ENCODE peak calls at places on chromosome 17, in five cellular contexts. Z is AG04449, K is body of pancreas, O is esophagus squamous epithelium, T is PC-3. B is an unnamed sample.

GRCh38 chr17:43581581-43581980 is 35.4 kb upstream of the ETV4 start:
- DNase-seq in Z (no peak), O (no peak), T (no peak), K (no peak), B (no peak)

GRCh38 chr17:31877911-31878702 is 19.1 kb upstream of the COPRS start:
- DNase-seq in K (no peak), T (no peak), Z (peak; percentile 44), O (no peak), B (no peak)

GRCh38 chr17:74865504-74866197 is 6.0 kb upstream of the GRIN2C start:
- DNase-seq in T (no peak), K (no peak), O (no peak), Z (no peak), B (no peak)

GRCh38 chr17:64385187-64386083 is 5.2 kb downstream of the PECAM1 start:
- DNase-seq in O (no peak), K (peak; percentile 30), T (peak; percentile 98), Z (no peak), B (peak; percentile 68)

GRCh38 chr17:45425125-45425983 is 7.3 kb downstream of the ARHGAP27 start:
- DNase-seq in Z (no peak), O (no peak), K (peak; percentile 89), T (peak; percentile 99), B (peak; percentile 66)

GRCh38 chr17:68344701-68345136 is 53.4 kb downstream of the ARSG start:
- DNase-seq in O (no peak), K (no peak), T (no peak), Z (no peak), B (no peak)

GRCh38 chr17:40810505-40810904 is 10.7 kb upstream of the KRT28 start:
- DNase-seq in O (no peak), Z (peak; percentile 40), T (peak; percentile 87), K (no peak), B (no peak)

GRCh38 chr17:51228177-51228576 is 31.7 kb downstream of the MBTD1 start:
- DNase-seq in T (no peak), Z (peak; percentile 47), O (no peak), K (no peak), B (no peak)

GRCh38 chr17:36856921-36857381 is 80.3 kb upstream of the LHX1 start:
- DNase-seq in Z (no peak), K (no peak), T (no peak), O (no peak), B (no peak)

GRCh38 chr17:68993112-68993511 is 37.9 kb upstream of the ABCA8 start:
- DNase-seq in Z (no peak), O (no peak), T (peak; percentile 35), K (no peak), B (no peak)

GRCh38 chr17:81869221-81870154 is 1.6 kb downstream of the ARHGDIA start:
- DNase-seq in O (no peak), T (peak; percentile 39), K (peak; percentile 56), Z (no peak), B (no peak)

GRCh38 chr17:67639997-67640396 is 77.7 kb upstream of the NOL11 start:
- DNase-seq in Z (no peak), T (no peak), K (no peak), O (no peak), B (no peak)

GRCh38 chr17:8377422-8377821 is 918 bp upstream of the KRABD2 start:
- DNase-seq in Z (no peak), K (no peak), T (no peak), O (no peak), B (no peak)

GRCh38 chr17:81577278-81578000 is 25.3 kb upstream of the FAAP100 start:
- DNase-seq in Z (no peak), T (peak; percentile 30), O (no peak), K (no peak), B (no peak)

GRCh38 chr17:28154242-28154641 is 111.8 kb downstream of the NLK start:
- DNase-seq in T (no peak), O (no peak), Z (no peak), K (no peak), B (no peak)

GRCh38 chr17:62739666-62740065 is 68.4 kb downstream of the MARCHF10 start:
- DNase-seq in T (no peak), Z (no peak), K (no peak), O (no peak), B (no peak)

GRCh38 chr17:82424001-82424862 is 5.8 kb upstream of the OGFOD3 start:
- DNase-seq in Z (no peak), T (peak; percentile 63), O (no peak), K (peak; percentile 54), B (no peak)

GRCh38 chr17:63910096-63910495 is 962 bp downstream of the CSHL1 start:
- DNase-seq in Z (no peak), K (no peak), O (no peak), T (no peak), B (no peak)

GRCh38 chr17:42953669-42954068 is 10.6 kb downstream of the AARSD1 start:
- DNase-seq in K (peak; percentile 74), O (no peak), T (no peak), Z (no peak), B (no peak)

GRCh38 chr17:65634533-65634932 is 73.1 kb upstream of the AXIN2 start:
- DNase-seq in K (peak; percentile 37), Z (no peak), T (peak; percentile 31), O (no peak), B (no peak)

GRCh38 chr17:11996722-11997146 is 541 bp downstream of the ZNF18 start:
- DNase-seq in T (peak; percentile 55), Z (no peak), K (peak; percentile 55), O (peak; percentile 35), B (peak; percentile 46)

GRCh38 chr17:66423436-66423922 is 121.1 kb downstream of the PRKCA start:
- DNase-seq in Z (no peak), K (no peak), T (no peak), O (no peak), B (no peak)

DNA sequence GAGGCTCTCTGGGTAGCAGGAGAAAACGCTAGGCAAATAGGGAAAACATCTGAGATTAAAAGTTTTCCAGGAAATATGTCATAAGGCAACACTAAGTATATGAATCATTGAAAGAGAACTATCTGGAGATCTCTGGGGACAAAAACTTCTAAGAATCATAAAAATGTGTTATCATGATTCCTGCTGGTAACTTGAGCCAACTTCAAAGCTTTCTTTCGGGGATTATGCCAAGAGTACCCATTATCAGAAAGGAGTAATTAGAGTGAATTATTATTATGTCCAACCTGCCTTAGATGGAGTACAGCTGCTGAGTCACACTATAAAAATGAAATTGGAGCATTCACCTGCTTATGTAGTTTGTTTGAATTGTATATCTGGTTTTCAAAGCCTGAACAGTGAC is 488.5 kb upstream of the SOX9 start:
- DNase-seq in T (peak; percentile 94), K (no peak), Z (no peak), O (no peak), B (peak; percentile 65)
- H3K4me3 ChIP-seq in T (no peak overlapping the region), K (no peak overlapping the region), Z (no peak overlapping the region), O (no peak overlapping the region), B (no peak overlapping the region)

GRCh38 chr17:4988168-4988567 is 693 bp upstream of the CAMTA2 start:
- DNase-seq in K (no peak), Z (no peak), O (no peak), T (no peak), B (no peak)

GRCh38 chr17:4986403-4986802 is 1.1 kb downstream of the CAMTA2 start:
- DNase-seq in O (no peak), K (no peak), Z (no peak), T (no peak), B (no peak)

GRCh38 chr17:4986951-4987766 is at the start of gene CAMTA2:
- DNase-seq in K (peak; percentile 90), Z (no peak), T (peak; percentile 55), O (no peak), B (no peak)

DNA sequence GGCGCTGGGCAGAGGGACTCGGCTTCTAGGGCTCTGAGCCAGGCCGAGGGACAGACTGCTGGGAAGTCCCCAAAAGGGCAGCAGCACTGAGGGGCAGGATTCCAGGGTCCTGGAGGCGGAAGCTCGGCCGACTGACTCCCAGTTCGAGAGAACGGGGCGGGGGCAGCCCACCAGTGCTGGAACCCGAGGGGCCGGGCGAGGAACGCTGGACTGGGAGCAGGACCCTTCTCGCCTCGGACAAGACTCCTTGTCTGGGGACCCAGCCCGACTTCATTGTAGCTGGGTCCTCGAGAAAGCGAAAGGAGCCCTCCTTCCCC is 250 bp upstream of the CAMTA2 start:
- DNase-seq in K (no peak), Z (no peak), T (no peak), O (no peak), B (no peak)
- TF ChIP-seq CTCF in K (no peak), Z (no peak), T (no peak), O (no peak), B (no peak)

GRCh38 chr17:977163-977562 is 2.4 kb downstream of the NXN start:
- DNase-seq in K (no peak), Z (no peak), O (no peak), T (no peak), B (no peak)
- H3K4me3 ChIP-seq in K (no peak overlapping the region), Z (peak overlapping the region; percentile 87), O (no peak overlapping the region), T (peak overlapping the region; percentile 79), B (peak overlapping the region; percentile 87)

GRCh38 chr17:79065105-79065670 is 9.4 kb upstream of the ENGASE start:
- DNase-seq in K (peak; percentile 61), T (peak; percentile 78), Z (no peak), O (no peak), B (no peak)
- TF ChIP-seq CTCF in K (no peak), T (peak; percentile 85), Z (peak; percentile 40), O (peak; percentile 48), B (peak; percentile 59)

GRCh38 chr17:2797226-2797625 is 988 bp downstream of the RAP1GAP2 start:
- DNase-seq in K (no peak), T (no peak), O (no peak), Z (no peak), B (no peak)
- H3K4me3 ChIP-seq in K (no peak overlapping the region), T (no peak overlapping the region), O (no peak overlapping the region), Z (no peak overlapping the region), B (no peak overlapping the region)

GRCh38 chr17:3004925-3005324 is 58.5 kb downstream of the OR1D5 start:
- DNase-seq in Z (no peak), T (no peak), K (peak; percentile 25), O (no peak), B (no peak)

GRCh38 chr17:3003401-3004149 is 59.8 kb downstream of the OR1D5 start:
- DNase-seq in Z (no peak), K (peak; percentile 38), O (no peak), T (no peak), B (no peak)

GRCh38 chr17:3005696-3006095 is 57.7 kb downstream of the OR1D5 start:
- DNase-seq in O (no peak), T (no peak), K (no peak), Z (no peak), B (no peak)

GRCh38 chr17:3004150-3004801 is 59.1 kb downstream of the OR1D5 start:
- DNase-seq in O (peak; percentile 77), Z (peak; percentile 46), K (peak; percentile 100), T (peak; percentile 97), B (peak; percentile 98)

DNA sequence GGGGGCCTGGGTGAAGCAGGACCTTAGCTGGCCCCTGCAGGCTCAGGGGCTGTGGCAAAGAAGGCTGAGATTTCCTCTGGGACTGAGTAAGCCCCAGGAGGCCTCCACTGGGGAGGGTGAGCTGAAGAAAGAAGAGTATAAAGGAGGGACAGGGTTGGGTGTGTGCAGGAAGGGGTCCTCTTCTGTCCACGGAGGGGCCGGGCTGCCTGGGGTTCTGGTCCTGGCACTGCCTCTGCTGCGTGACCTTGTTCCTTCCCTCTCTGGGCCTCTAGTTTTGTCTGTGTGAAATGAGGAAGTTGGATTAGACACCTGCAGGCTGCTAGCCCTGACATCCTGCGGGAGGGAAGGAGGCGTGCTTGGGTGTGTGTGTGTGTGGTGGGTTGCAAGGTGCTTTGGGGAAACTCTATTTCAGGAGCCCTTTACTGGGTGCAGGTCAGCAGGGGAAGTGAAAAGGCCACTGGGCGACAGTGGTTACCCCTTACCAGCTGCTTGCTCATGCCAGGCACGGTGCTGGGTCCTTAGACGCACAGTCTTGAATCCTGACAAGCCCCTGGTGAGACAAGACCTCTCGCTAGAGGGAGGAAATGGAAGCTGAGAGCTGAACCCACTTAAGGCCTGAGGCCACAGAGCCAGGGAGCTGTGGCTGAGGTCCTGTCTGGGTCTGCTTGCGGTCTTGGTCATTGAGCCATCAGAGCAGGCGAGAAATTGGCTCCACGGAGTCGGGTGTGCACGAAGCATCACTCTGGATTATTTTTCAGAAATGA is 60.7 kb downstream of the OR1D5 start:
- DNase-seq in O (no peak), K (peak; percentile 52), T (no peak), Z (no peak), B (no peak)
- TF ChIP-seq CTCF in O (no peak), K (no peak), T (no peak), Z (no peak), B (no peak)